ENCODE peak calls at places on chromosomes 3 and 15, in five cellular contexts. B is cardiac muscle cell, D is GM12864, G is upper lobe of right lung, W is endodermal cell. R is an unnamed sample.

GRCh38 chr3:5019411-5020261 is 40.4 kb downstream of the BHLHE40 start:
- DNase-seq in B (no peak), D (no peak), G (peak), W (peak), R (no peak)

GRCh38 chr3:72887723-72888545 is at the start of gene GXYLT2:
- DNase-seq in B (peak), D (no peak), G (peak), W (peak), R (peak)

GRCh38 chr3:98583766-98584165 is 9.6 kb downstream of the CPOX start:
- DNase-seq in B (no peak), D (no peak), G (no peak), W (no peak), R (no peak)

GRCh38 chr15:85311647-85312046 is 68.8 kb upstream of the AKAP13 start:
- DNase-seq in B (no peak), D (no peak), G (no peak), W (no peak), R (no peak)

GRCh38 chr15:69116391-69116790 is 44.0 kb upstream of the GLCE start:
- DNase-seq in B (no peak), D (no peak), G (no peak), W (peak), R (no peak)

GRCh38 chr3:60752800-60753199 is 498.5 kb downstream of the FHIT start:
- DNase-seq in B (no peak), D (no peak), G (no peak), W (no peak), R (no peak)

GRCh38 chr15:57213783-57214366 is 162.4 kb upstream of the CGNL1 start:
- DNase-seq in B (peak), D (no peak), G (no peak), W (no peak), R (no peak)

GRCh38 chr15:101244039-101244781 is 7.6 kb downstream of the CHSY1 start:
- DNase-seq in B (no peak), D (no peak), G (no peak), W (peak), R (no peak)

GRCh38 chr3:189841474-189842205 is 210.5 kb downstream of the TP63 start:
- DNase-seq in B (no peak), D (no peak), G (no peak), W (no peak), R (peak)

GRCh38 chr15:66008920-66009572 is 139.8 kb downstream of the RAB11A start:
- DNase-seq in B (peak), D (no peak), G (no peak), W (no peak), R (no peak)

GRCh38 chr3:128285042-128285924 is 132.0 kb downstream of the EEFSEC start:
- DNase-seq in B (no peak), D (no peak), G (peak), W (peak), R (no peak)

GRCh38 chr15:66931768-66932633 is 133.4 kb upstream of the SMAD3 start:
- DNase-seq in B (peak), D (no peak), G (peak), W (peak), R (no peak)

GRCh38 chr3:23944861-23945652 is at the start of gene NR1D2:
- DNase-seq in B (peak), D (no peak), G (peak), W (peak), R (peak)

GRCh38 chr15:65530318-65531111 is at the start of gene HACD3:
- DNase-seq in B (peak), D (peak), G (peak), W (peak), R (peak)

GRCh38 chr3:12049675-12050074 is 45.5 kb downstream of the SYN2 start:
- DNase-seq in B (peak), D (no peak), G (no peak), W (no peak), R (no peak)

GRCh38 chr15:25439456-25439836 is 622 bp upstream of the UBE3A start:
- DNase-seq in B (peak), D (peak), G (no peak), W (no peak), R (no peak)

GRCh38 chr15:52186651-52187486 is 4.3 kb downstream of the GNB5 start:
- DNase-seq in B (peak), D (no peak), G (no peak), W (no peak), R (no peak)

GRCh38 chr3:154690413-154690812 is 260.4 kb upstream of the GPR149 start:
- DNase-seq in B (no peak), D (no peak), G (no peak), W (no peak), R (no peak)
- TF ChIP-seq CTCF in B (no peak), D (no peak), G (no peak), W (no peak), R (no peak)

DNA sequence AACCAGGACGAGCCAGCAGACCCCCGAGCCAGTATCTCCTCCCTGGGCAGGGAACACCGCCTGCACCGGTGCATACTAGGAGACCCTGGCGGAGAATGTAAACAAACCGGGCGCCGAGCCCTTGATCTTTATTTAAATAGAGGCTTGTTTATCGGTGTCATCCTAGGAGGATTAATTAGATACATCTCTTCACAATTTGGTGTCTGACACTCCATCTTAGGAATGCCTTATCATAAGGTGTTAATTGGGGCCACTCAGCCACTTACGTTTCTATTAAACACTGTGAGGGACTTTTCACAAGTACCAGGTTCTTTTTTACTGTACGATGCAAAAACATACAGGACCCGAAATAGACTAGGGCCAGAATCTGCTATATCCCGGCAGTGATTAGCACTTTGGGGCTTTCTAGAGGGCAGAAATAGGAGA is 8.0 kb downstream of the EOMES start:
- DNase-seq in B (no peak), D (no peak), G (no peak), W (peak), R (no peak)
- H3K4me3 ChIP-seq in B (peak), D (no peak), G (peak), W (peak), R (no peak)

GRCh38 chr3:139318826-139319225 is 25.0 kb upstream of the MRPS22 start:
- DNase-seq in B (no peak), D (no peak), G (no peak), W (no peak), R (no peak)

GRCh38 chr3:139320551-139321309 is 23.1 kb upstream of the MRPS22 start:
- DNase-seq in B (no peak), D (no peak), G (no peak), W (no peak), R (no peak)

GRCh38 chr3:139317660-139318430 is 26.0 kb upstream of the MRPS22 start:
- DNase-seq in B (no peak), D (no peak), G (no peak), W (no peak), R (no peak)

GRCh38 chr3:139318431-139318816 is 25.4 kb upstream of the MRPS22 start:
- DNase-seq in B (peak), D (no peak), G (no peak), W (no peak), R (no peak)

DNA sequence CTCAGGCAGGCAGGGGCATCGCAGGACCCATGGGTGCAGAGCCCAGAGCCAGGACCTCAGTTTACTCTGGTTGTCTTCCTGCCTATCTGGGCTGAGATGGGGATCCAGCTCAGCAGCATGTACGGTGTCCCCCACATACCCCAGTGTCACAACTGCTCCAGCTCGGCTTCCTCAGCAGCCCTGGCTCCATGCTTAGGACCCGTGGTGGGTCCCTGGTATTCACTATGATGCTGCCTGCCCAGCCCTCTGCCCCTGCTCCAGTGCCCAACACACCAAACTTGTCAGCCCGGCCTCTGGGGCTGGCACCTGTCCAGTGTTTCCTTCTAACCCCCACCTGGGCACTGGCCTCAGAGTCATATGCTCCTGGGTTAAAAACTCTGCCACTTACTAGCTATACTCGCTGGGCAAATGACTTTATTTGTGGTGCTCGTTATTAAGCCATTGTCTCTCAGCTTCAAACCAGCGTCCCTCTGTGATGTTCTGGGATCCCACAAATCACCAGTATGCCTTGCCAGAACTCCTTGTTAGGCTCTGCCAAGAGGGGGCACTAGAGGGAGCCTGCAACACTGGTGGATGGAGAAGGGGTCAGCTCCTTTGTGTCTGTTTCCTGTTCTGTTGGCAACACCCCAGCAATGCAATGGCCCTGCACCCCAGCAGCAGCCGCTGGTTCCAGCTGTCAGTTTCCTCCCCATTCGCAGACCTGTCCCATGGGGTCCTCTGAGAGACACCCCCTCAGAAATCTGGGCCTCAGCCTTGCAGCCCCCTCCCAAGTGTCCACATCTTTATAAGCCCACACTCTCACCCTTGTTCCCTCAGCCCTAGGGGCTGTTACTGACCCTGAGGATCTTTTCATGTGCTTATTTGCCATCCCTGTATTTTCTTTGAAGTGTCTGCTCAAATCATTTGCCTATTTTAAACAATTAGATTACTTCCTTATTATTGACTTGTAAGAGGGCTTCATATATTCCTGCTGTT is 24.1 kb upstream of the MRPS22 start:
- DNase-seq in B (peak), D (no peak), G (no peak), W (peak), R (no peak)
- TF ChIP-seq CTCF in B (peak), D (peak), G (no peak), W (peak), R (peak)

GRCh38 chr3:32292085-32292796 is 53.8 kb downstream of the CMTM8 start:
- DNase-seq in B (no peak), D (no peak), G (no peak), W (peak), R (no peak)

GRCh38 chr3:32301426-32301825 is 62.9 kb downstream of the CMTM8 start:
- DNase-seq in B (no peak), D (no peak), G (no peak), W (no peak), R (no peak)

GRCh38 chr3:32293908-32294307 is 55.4 kb downstream of the CMTM8 start:
- DNase-seq in B (no peak), D (no peak), G (no peak), W (no peak), R (no peak)

GRCh38 chr3:32297366-32297765 is 58.9 kb downstream of the CMTM8 start:
- DNase-seq in B (no peak), D (no peak), G (no peak), W (no peak), R (no peak)

GRCh38 chr3:32296251-32297204 is 58.0 kb downstream of the CMTM8 start:
- DNase-seq in B (peak), D (peak), G (no peak), W (peak), R (peak)
- H3K4me3 ChIP-seq in B (no peak), D (no peak), G (no peak), W (no peak), R (no peak)

DNA sequence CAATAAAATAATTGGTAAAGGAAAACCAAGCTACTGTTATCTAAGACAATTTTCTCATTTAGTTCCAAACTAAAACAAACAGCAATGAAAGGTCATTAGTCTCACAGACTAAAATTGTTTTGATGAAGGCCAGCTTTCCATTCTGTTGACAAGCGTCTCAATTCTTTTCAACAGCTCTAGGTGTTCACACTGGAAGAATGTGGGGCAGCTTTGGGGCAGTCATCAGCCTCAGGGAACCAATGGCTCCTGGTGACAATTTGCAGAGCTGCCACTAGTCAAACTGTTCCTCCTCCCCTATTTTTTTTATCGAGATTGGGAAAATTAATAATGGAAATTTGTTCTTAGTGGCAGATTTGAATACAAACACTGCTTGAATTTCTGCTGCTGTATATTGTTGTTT is 104.2 kb downstream of the MEIS2 start:
- DNase-seq in B (no peak), D (no peak), G (no peak), W (no peak), R (no peak)
- TF ChIP-seq CTCF in B (no peak), D (no peak), G (no peak), W (no peak), R (no peak)